ENCODE peak calls at places on chromosomes 2 and 18, in five cellular contexts. X is sigmoid colon, Y is SK-N-SH, E is GM23338, A is endothelial cell of umbilical vein. U is an unnamed sample.

GRCh38 chr2:144217853-144218633 is 301.9 kb downstream of the ZEB2 start:
- DNase-seq in X (no peak), Y (no peak), E (no peak), A (no peak), U (no peak)

GRCh38 chr2:47307066-47307465 is 95.9 kb upstream of the MSH2 start:
- DNase-seq in X (no peak), Y (peak; percentile 57), E (no peak), A (peak; percentile 7), U (no peak)

GRCh38 chr18:5546660-5547059 is 2.9 kb upstream of the EPB41L3 start:
- DNase-seq in X (no peak), Y (peak; percentile 33), E (peak; percentile 80), A (peak; percentile 76), U (no peak)

GRCh38 chr2:12824771-12825363 is 108.1 kb downstream of the TRIB2 start:
- DNase-seq in X (peak; percentile 89), Y (no peak), E (no peak), A (no peak), U (peak; percentile 15)

GRCh38 chr2:100033976-100034375 is 108.4 kb downstream of the AFF3 start:
- DNase-seq in X (no peak), Y (no peak), E (no peak), A (no peak), U (no peak)

GRCh38 chr18:63318882-63319382 is 637 bp downstream of the BCL2 start:
- DNase-seq in X (no peak), Y (no peak), E (no peak), A (peak; percentile 31), U (no peak)

GRCh38 chr18:37489998-37490397 is 75.6 kb downstream of the CELF4 start:
- DNase-seq in X (no peak), Y (no peak), E (no peak), A (no peak), U (no peak)

GRCh38 chr2:38376346-38376682 is 759 bp downstream of the ATL2 start:
- DNase-seq in X (no peak), Y (no peak), E (no peak), A (no peak), U (peak; percentile 63)

GRCh38 chr18:69882965-69883668 is 64.6 kb downstream of the CD226 start:
- DNase-seq in X (no peak), Y (no peak), E (no peak), A (no peak), U (no peak)

GRCh38 chr2:205731521-205731965 is 49.2 kb downstream of the NRP2 start:
- DNase-seq in X (no peak), Y (no peak), E (no peak), A (no peak), U (no peak)

GRCh38 chr2:210225461-210225798 is 183 bp upstream of the ACADL start:
- DNase-seq in X (no peak), Y (no peak), E (no peak), A (peak; percentile 15), U (no peak)

GRCh38 chr18:12014976-12015696 is 33.8 kb downstream of the IMPA2 start:
- DNase-seq in X (peak; percentile 67), Y (no peak), E (no peak), A (no peak), U (no peak)

GRCh38 chr2:132597166-132597565 is 72.8 kb downstream of the LYPD1 start:
- DNase-seq in X (no peak), Y (no peak), E (no peak), A (no peak), U (no peak)

GRCh38 chr2:231709981-231710750 is 1.8 kb downstream of the PTMA start:
- DNase-seq in X (peak; percentile 92), Y (peak; percentile 95), E (peak; percentile 67), A (peak; percentile 81), U (peak; percentile 90)

GRCh38 chr2:231709636-231709980 is 1.3 kb downstream of the PTMA start:
- DNase-seq in X (peak; percentile 84), Y (no peak), E (no peak), A (peak; percentile 27), U (peak; percentile 54)

GRCh38 chr2:231708050-231708772 is at the start of gene PTMA:
- DNase-seq in X (peak; percentile 100), Y (peak; percentile 90), E (peak; percentile 99), A (peak; percentile 100), U (peak; percentile 100)

GRCh38 chr2:231707625-231708049 is 688 bp upstream of the PTMA start:
- DNase-seq in X (no peak), Y (peak; percentile 53), E (no peak), A (peak; percentile 69), U (no peak)

DNA sequence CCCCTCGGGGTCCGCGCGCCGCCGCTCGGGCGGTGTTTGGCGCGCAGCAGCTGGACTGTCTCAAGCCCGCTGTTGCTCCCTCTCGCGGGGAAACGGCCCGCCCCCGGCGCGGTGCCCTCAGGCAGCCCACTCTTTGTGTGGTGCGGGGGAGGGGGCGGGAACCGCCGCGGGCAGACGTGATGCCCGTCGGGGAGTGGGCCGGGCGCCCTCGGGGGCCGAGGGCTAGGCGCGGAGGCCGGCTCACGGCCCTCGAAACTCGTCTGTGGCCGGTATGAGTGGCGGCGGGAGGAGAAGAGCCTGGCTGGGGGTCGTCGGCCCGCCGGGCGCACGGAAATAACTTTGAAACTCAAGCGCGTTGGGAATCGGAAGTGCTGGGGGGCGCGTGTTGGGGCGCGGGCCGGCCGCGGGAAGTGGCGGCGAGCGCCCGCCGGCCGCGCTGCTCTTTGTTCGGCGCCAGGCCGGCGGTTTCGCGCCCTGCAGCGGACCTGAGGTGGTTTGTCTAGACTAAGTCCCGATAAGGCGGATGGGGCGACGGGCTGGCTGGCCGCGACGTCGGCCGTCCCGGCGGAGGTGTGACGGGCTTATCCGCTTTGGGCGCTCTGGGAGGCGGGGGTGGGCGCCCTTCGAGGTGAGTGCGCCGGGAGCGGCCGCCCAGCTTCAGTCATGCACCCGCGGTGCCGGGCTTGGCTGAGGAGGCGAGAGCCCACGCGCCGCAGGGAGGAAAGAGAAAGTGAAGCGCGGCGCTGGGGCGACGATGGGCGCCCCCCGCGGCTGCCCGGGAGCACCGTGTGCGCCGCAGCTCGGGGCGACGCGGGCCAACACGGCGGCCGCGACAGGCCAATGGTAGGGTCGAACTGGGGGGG is 679 bp downstream of the PTMA start:
- DNase-seq in X (no peak), Y (peak; percentile 44), E (no peak), A (peak; percentile 46), U (peak; percentile 38)
- TF ChIP-seq CTCF in X (no peak), Y (peak; percentile 25), E (no peak), A (peak; percentile 9), U (no peak)

GRCh38 chr2:98772531-98772930 is 41.6 kb upstream of the MGAT4A start:
- DNase-seq in X (no peak), Y (no peak), E (no peak), A (no peak), U (no peak)
- H3K4me3 ChIP-seq in X (no peak overlapping the region), Y (no peak overlapping the region), E (no peak overlapping the region), A (no peak overlapping the region), U (no peak overlapping the region)

GRCh38 chr2:23404426-23404825 is 19.4 kb downstream of the KLHL29 start:
- DNase-seq in X (peak; percentile 71), Y (peak; percentile 84), E (peak; percentile 70), A (peak; percentile 80), U (peak; percentile 71)
- TF ChIP-seq POLR2AphosphoS5 in X (no peak), Y (no peak), E (no peak), A (no peak), U (no peak)

GRCh38 chr2:16615687-16616615 is 49.7 kb downstream of the CYRIA start:
- DNase-seq in X (peak; percentile 66), Y (no peak), E (peak; percentile 48), A (no peak), U (no peak)
- TF ChIP-seq CTCF in X (no peak), Y (no peak), E (peak; percentile 60), A (no peak), U (no peak)

GRCh38 chr18:67242001-67242400 is 274.5 kb downstream of the DSEL start:
- DNase-seq in X (no peak), Y (no peak), E (no peak), A (no peak), U (no peak)

GRCh38 chr18:67241292-67241691 is 275.2 kb downstream of the DSEL start:
- DNase-seq in X (no peak), Y (no peak), E (no peak), A (no peak), U (no peak)

GRCh38 chr18:67239826-67240225 is 276.7 kb downstream of the DSEL start:
- DNase-seq in X (no peak), Y (no peak), E (no peak), A (no peak), U (no peak)

GRCh38 chr18:67243799-67244587 is 272.5 kb downstream of the DSEL start:
- DNase-seq in X (no peak), Y (no peak), E (no peak), A (peak; percentile 53), U (no peak)
- H3K4me3 ChIP-seq in X (peak overlapping the region; percentile 10), Y (peak overlapping the region; percentile 48), E (no peak overlapping the region), A (peak overlapping the region; percentile 77), U (no peak overlapping the region)

GRCh38 chr2:110770696-110771425 is 38.5 kb downstream of the ACOXL start:
- DNase-seq in X (no peak), Y (peak; percentile 83), E (no peak), A (no peak), U (no peak)
- TF ChIP-seq POLR2AphosphoS5 in X (no peak), Y (no peak), E (no peak), A (no peak), U (no peak)

DNA sequence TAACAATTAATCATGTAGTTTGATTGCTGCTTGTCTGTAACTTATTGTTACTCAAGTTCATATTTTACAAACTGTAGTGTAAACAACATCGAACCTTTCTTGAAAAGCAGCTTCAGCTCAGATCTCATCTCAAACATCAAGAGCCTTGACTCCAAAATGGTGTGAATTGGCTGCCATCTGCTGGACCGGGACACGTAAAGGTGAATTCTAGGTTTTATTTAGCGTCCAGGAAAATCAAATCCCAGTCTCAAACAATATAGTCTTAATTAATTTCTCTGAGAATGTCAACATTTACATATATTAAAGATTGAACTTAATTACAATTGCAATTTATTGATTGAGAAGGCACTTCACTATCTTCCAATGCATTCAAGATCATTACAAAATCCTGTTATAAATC is 453.0 kb downstream of the GALR1 start:
- DNase-seq in X (no peak), Y (peak; percentile 3), E (peak; percentile 64), A (no peak), U (no peak)
- TF ChIP-seq CTCF in X (no peak), Y (no peak), E (peak; percentile 72), A (no peak), U (no peak)

DNA sequence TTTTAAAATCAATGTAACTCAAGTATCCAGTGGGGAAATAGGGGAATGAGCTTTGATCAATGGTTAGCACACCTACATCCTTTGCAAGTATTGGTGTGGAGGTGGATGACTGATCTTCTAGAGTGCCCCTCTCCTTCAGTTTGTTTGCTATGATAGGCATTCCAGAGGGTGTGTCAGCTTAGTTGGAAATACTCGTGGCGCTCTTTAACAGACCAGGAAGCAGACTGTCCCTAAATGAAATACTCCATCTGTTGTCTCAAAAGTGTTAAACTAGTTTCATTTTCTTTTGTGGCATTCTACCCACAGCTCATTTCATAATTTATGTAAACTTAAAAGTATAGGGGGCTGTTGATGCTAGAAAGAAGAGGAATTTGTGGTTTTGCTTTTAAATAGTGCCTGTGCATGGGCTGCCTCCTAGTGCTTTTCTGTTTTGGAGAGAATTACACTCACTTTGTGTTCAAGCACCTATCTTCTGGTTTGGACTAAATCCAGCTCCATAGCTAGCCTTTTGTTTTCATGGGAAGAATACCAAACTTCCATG is 66.2 kb downstream of the STAT1 start:
- DNase-seq in X (no peak), Y (no peak), E (peak; percentile 28), A (peak; percentile 93), U (no peak)
- H3K4me3 ChIP-seq in X (no peak overlapping the region), Y (no peak overlapping the region), E (no peak overlapping the region), A (peak overlapping the region; percentile 33), U (no peak overlapping the region)

U was measured in transverse colon.